ENCODE peak calls at places on chromosomes 16 and 17, in four cellular contexts. J is ecto neural progenitor cell, V is aorta, D is K562. Q is an unnamed sample.

GRCh38 chr17:47704116-47704515 is 10.2 kb downstream of the TBKBP1 start:
- DNase-seq in D (no peak), V (peak), J (no peak), Q (no peak)

GRCh38 chr17:41800601-41801373 is 11.0 kb downstream of the P3H4 start:
- DNase-seq in D (peak), J (peak), V (no peak), Q (no peak)

GRCh38 chr16:1154291-1154886 is 1.5 kb downstream of the CACNA1H start:
- DNase-seq in D (no peak), V (no peak), J (no peak), Q (no peak)

GRCh38 chr16:31504159-31504558 is 4.0 kb downstream of the RUSF1 start:
- DNase-seq in V (no peak), D (no peak), J (no peak), Q (no peak)

GRCh38 chr16:78537511-78537910 is 438.1 kb downstream of the WWOX start:
- DNase-seq in D (no peak), J (no peak), V (no peak), Q (no peak)

GRCh38 chr17:74759243-74759801 is 10.9 kb downstream of the NHERF1 start:
- DNase-seq in V (peak), J (peak), D (no peak), Q (no peak)

GRCh38 chr17:67862614-67863217 is 37.4 kb downstream of the BPTF start:
- DNase-seq in J (no peak), V (no peak), D (no peak), Q (peak)

GRCh38 chr16:4123617-4124300 is 7.5 kb upstream of the ADCY9 start:
- DNase-seq in D (no peak), J (no peak), V (peak), Q (no peak)

GRCh38 chr17:1201132-1201702 is 21.4 kb upstream of the ABR start:
- DNase-seq in V (no peak), J (no peak), D (no peak), Q (no peak)

GRCh38 chr16:84595052-84595481 is 22.8 kb downstream of the COTL1 start:
- DNase-seq in V (peak), J (no peak), D (no peak), Q (no peak)

GRCh38 chr17:54537656-54538055 is 363.0 kb upstream of the TOM1L1 start:
- DNase-seq in D (no peak), J (no peak), V (no peak), Q (no peak)

GRCh38 chr16:83473109-83473508 is 334.7 kb upstream of the HSBP1 start:
- DNase-seq in V (no peak), J (no peak), D (no peak), Q (no peak)

GRCh38 chr16:50568187-50568830 is 20.1 kb downstream of the NKD1 start:
- DNase-seq in V (no peak), D (no peak), J (no peak), Q (no peak)

GRCh38 chr17:17191346-17191792 is 14.8 kb downstream of the PLD6 start:
- DNase-seq in J (no peak), D (no peak), V (peak), Q (no peak)

GRCh38 chr16:87343753-87344050 is 26.5 kb upstream of the C16orf95 start:
- DNase-seq in J (no peak), D (no peak), V (no peak), Q (no peak)

GRCh38 chr16:13873835-13874438 is 46.0 kb upstream of the ERCC4 start:
- DNase-seq in V (no peak), D (peak), J (peak), Q (peak)

GRCh38 chr16:10897134-10897533 is 20.1 kb downstream of the CIITA start:
- DNase-seq in D (no peak), V (no peak), J (no peak), Q (no peak)

GRCh38 chr16:53212899-53213235 is 158.1 kb downstream of the CHD9 start:
- DNase-seq in D (no peak), V (no peak), J (no peak), Q (peak)

GRCh38 chr17:65229596-65229995 is 92.4 kb downstream of the RGS9 start:
- DNase-seq in J (no peak), V (no peak), D (no peak), Q (no peak)

GRCh38 chr16:85286970-85287814 is 174.9 kb upstream of the CIBAR2 start:
- DNase-seq in D (peak), J (no peak), V (no peak), Q (no peak)

GRCh38 chr16:11560701-11561439 is 25.8 kb downstream of the LITAF start:
- DNase-seq in D (no peak), V (no peak), J (peak), Q (no peak)

GRCh38 chr16:28087675-28088285 is 24.3 kb upstream of the GSG1L start:
- DNase-seq in D (no peak), V (no peak), J (no peak), Q (no peak)

GRCh38 chr17:4539576-4540223 is 15.5 kb downstream of the MYBBP1A start:
- DNase-seq in J (no peak), D (no peak), V (no peak), Q (no peak)

GRCh38 chr16:85722066-85722465 is 28.8 kb downstream of the C16orf74 start:
- DNase-seq in V (no peak), J (no peak), D (no peak), Q (no peak)

GRCh38 chr17:27224526-27225315 is 69.2 kb upstream of the WSB1 start:
- DNase-seq in J (no peak), V (no peak), D (no peak), Q (no peak)

GRCh38 chr16:58026705-58027340 is 1.3 kb downstream of the MMP15 start:
- DNase-seq in J (no peak), D (peak), V (no peak), Q (no peak)

GRCh38 chr17:7318121-7318860 is 3.1 kb upstream of the GPS2 start:
- DNase-seq in V (no peak), D (no peak), J (no peak), Q (no peak)

GRCh38 chr17:36854982-36855381 is 82.3 kb upstream of the LHX1 start:
- DNase-seq in J (no peak), V (no peak), D (no peak), Q (no peak)

GRCh38 chr16:30703971-30704370 is 5.0 kb downstream of the SRCAP start:
- DNase-seq in D (no peak), V (no peak), J (no peak), Q (no peak)

GRCh38 chr17:50661795-50662391 is 27.2 kb downstream of the ABCC3 start:
- DNase-seq in D (peak), V (peak), J (no peak), Q (peak)

GRCh38 chr16:66741131-66741900 is 10.1 kb downstream of the DYNC1LI2 start:
- DNase-seq in V (peak), D (peak), J (no peak), Q (peak)

GRCh38 chr17:76148015-76148326 is 6.9 kb upstream of the FOXJ1 start:
- DNase-seq in D (no peak), V (no peak), J (no peak), Q (no peak)

GRCh38 chr16:20904507-20905079 is 4.0 kb downstream of the LYRM1 start:
- DNase-seq in V (no peak), D (no peak), J (no peak), Q (peak)

GRCh38 chr17:76053230-76054111 is 18.8 kb downstream of the SRP68 start:
- DNase-seq in V (no peak), D (peak), J (no peak), Q (no peak)

GRCh38 chr17:42780816-42781638 is 617 bp downstream of the WNK4 start:
- DNase-seq in D (no peak), J (no peak), V (no peak), Q (no peak)

GRCh38 chr16:53849994-53850393 is 146.0 kb downstream of the FTO start:
- DNase-seq in V (no peak), D (no peak), J (no peak), Q (no peak)

GRCh38 chr16:82020051-82020450 is 8.8 kb upstream of the SDR42E1 start:
- DNase-seq in V (no peak), D (no peak), J (no peak), Q (no peak)

GRCh38 chr17:80938556-80938955 is 53.1 kb upstream of the CHMP6 start:
- DNase-seq in J (no peak), V (peak), D (no peak), Q (peak)

GRCh38 chr17:57607553-57608120 is 137.5 kb downstream of the CCDC182 start:
- DNase-seq in D (no peak), J (no peak), V (peak), Q (no peak)

GRCh38 chr16:51919736-51920135 is 627.2 kb downstream of the TOX3 start:
- DNase-seq in J (no peak), D (no peak), V (no peak), Q (no peak)

Q was measured in OCI-M1.